ENCODE peak calls at places on chromosomes 2 and 18, in six cellular contexts. R is GM12878, J is ovary, Z is suprapubic skin, S is stomach, H is K562. U is an unnamed sample.
A peak's percentile ranks its signal among the peaks of the same experiment; 100 is the strongest.

GRCh38 chr2:161112885-161113284 is 47.3 kb upstream of the TANK start:
- DNase-seq in R (no peak), J (no peak), Z (no peak), S (no peak), H (no peak), U (no peak)

GRCh38 chr2:128449226-128450061 is 130.8 kb upstream of the HS6ST1 start:
- DNase-seq in R (no peak), J (no peak), Z (peak; percentile 50), S (peak; percentile 23), H (no peak), U (no peak)

GRCh38 chr2:29096969-29097368 is 18.2 kb upstream of the CLIP4 start:
- DNase-seq in R (no peak), J (no peak), Z (no peak), S (no peak), H (no peak), U (no peak)

GRCh38 chr2:1752751-1753150 is 8.4 kb upstream of the PXDN start:
- DNase-seq in R (no peak), J (peak; percentile 12), Z (no peak), S (peak; percentile 19), H (no peak), U (no peak)

GRCh38 chr2:6181525-6182270 is 489.5 kb downstream of the SOX11 start:
- DNase-seq in R (no peak), J (no peak), Z (no peak), S (no peak), H (no peak), U (no peak)

GRCh38 chr2:207516206-207516605 is 13.6 kb upstream of the CREB1 start:
- DNase-seq in R (no peak), J (no peak), Z (no peak), S (no peak), H (no peak), U (no peak)

GRCh38 chr18:9658111-9658641 is 43.8 kb upstream of the PPP4R1 start:
- DNase-seq in R (no peak), J (no peak), Z (no peak), S (no peak), H (no peak), U (no peak)

GRCh38 chr2:151111599-151112278 is 149.9 kb downstream of the RBM43 start:
- DNase-seq in R (no peak), J (no peak), Z (no peak), S (no peak), H (no peak), U (no peak)

GRCh38 chr2:218290316-218291261 is 1.7 kb downstream of the TMBIM1 start:
- DNase-seq in R (peak; percentile 80), J (no peak), Z (peak; percentile 62), S (no peak), H (no peak), U (peak; percentile 58)

GRCh38 chr18:6744816-6745455 is 15.4 kb downstream of the ARHGAP28 start:
- DNase-seq in R (no peak), J (no peak), Z (no peak), S (no peak), H (no peak), U (no peak)

GRCh38 chr2:226771067-226771466 is 28.6 kb downstream of the IRS1 start:
- DNase-seq in R (no peak), J (no peak), Z (no peak), S (no peak), H (no peak), U (no peak)

GRCh38 chr18:13223341-13224148 is 5.0 kb downstream of the LDLRAD4 start:
- DNase-seq in R (no peak), J (no peak), Z (no peak), S (peak; percentile 67), H (no peak), U (no peak)

GRCh38 chr18:13220326-13220991 is 1.9 kb downstream of the LDLRAD4 start:
- DNase-seq in R (no peak), J (no peak), Z (no peak), S (peak; percentile 45), H (no peak), U (no peak)

GRCh38 chr18:13221821-13222220 is 3.3 kb downstream of the LDLRAD4 start:
- DNase-seq in R (no peak), J (no peak), Z (no peak), S (no peak), H (no peak), U (no peak)

GRCh38 chr18:13225261-13225660 is 6.7 kb downstream of the LDLRAD4 start:
- DNase-seq in R (no peak), J (no peak), Z (no peak), S (no peak), H (no peak), U (no peak)

DNA sequence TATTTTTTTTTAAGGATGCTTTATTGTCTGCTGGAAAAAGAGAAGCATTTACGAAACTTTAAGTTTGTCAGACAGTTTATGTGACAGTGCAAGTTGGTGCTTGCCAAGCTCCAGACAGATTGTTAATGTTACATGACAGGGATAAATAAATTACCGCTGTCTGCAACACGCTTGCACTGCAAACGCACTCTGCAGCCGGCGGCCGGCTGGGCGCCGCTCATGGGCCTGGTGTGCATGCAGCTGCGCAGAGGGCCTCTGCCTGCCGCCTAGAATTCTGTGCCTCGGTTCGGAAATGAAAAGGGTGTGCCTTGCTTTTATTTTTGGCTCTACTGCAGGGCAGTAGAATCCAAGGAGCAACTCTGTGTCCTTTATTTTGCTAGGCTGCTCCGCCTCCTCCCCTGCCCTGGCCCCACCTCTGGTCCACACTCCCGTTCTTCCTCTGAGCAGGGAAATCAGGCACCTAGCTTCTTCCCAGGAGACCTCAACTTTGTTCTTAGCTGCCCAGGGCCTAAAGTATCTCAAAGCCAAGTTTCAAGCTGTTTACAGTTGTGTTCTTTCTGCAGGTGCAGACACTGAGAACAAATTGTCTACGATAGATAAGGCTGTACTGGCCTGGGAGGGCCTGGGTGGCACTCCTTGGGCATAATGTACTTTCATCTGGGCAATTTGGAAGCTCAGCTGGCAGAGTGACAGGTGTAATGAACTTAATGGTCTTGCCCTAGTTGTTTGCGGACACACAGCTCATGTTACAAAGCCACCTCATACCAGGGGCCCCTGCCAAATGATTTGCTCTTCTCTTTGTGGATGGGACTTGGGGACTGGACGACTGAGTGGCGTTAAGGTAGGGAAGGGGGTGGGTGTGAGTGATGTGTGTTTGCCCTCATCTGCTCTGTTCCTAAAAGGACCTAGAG is 4.1 kb downstream of the LDLRAD4 start:
- DNase-seq in R (no peak), J (no peak), Z (peak; percentile 75), S (peak; percentile 77), H (no peak), U (peak; percentile 93)
- TF ChIP-seq EP300 in R (no peak), J (no peak), Z (no peak), S (no peak), H (no peak), U (no peak)

GRCh38 chr2:63301481-63301880 is 250.9 kb downstream of the OTX1 start:
- DNase-seq in R (no peak), J (no peak), Z (no peak), S (no peak), H (no peak), U (no peak)
- H3K9me3 ChIP-seq in R (peaks cover 18% of the 10 kb centered on the region), J (peaks cover 21% of the 10 kb centered on the region), Z (peaks cover 26% of the 10 kb centered on the region), S (peaks cover 55% of the 10 kb centered on the region), H (no peaks in the 10 kb centered on the region), U (peaks cover 53% of the 10 kb centered on the region)

DNA sequence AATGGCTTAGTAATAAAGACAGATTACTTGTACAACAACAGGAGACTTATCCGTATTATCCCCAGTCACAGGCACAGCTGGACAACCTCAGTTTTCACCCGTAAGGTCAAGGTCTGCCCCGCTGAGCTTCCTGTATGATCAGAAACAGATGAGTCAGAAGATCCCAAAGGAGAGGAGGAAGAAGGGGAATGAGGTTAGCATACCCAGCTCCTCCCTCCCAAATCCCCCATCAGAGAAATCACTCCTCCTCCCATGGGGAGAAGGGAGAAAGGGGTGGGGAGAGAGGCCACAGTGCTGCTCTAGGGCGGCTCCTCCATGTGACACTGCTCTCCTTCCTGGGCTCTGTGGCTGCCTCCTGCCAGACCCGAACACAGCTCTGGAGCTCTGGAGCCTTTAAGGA is 53.8 kb upstream of the SPTBN1 start:
- DNase-seq in R (no peak), J (peak; percentile 84), Z (no peak), S (no peak), H (peak; percentile 9), U (no peak)
- H3K27ac ChIP-seq in R (no peak overlapping the region), J (peak overlapping the region; percentile 25), Z (peak overlapping the region; percentile 53), S (peak overlapping the region; percentile 45), H (no peak overlapping the region), U (peak overlapping the region; percentile 58)

DNA sequence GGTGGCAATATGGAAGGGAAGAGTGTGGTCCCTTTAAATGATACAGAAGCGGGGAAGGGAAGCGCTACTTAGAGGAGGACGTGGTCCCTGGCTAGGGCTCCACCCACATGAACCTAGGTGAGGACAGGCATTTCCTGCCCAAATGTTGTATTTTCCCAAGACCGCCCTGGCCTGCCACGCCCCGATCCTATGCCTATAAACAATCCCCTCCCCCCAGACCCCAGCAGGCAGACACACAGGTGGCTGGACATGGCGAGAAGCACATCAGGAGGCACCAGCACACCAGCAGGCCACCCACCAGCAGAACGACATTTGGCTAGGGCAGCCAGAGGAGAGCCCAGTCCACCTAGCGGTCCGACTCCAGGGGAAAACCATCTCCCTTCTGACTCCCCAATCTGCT is 47.2 kb downstream of the METTL8 start:
- DNase-seq in R (no peak), J (no peak), Z (no peak), S (no peak), H (no peak), U (no peak)
- TF ChIP-seq EP300 in R (no peak), J (no peak), Z (no peak), S (no peak), H (no peak), U (no peak)

GRCh38 chr2:120776649-120777048 is 41.0 kb downstream of the GLI2 start:
- DNase-seq in R (no peak), J (peak; percentile 23), Z (no peak), S (no peak), H (no peak), U (no peak)
- H3K9me3 ChIP-seq in R (no peaks in the 10 kb centered on the region), J (no peaks in the 10 kb centered on the region), Z (no peaks in the 10 kb centered on the region), S (no peaks in the 10 kb centered on the region), H (no peaks in the 10 kb centered on the region), U (no peaks in the 10 kb centered on the region)

DNA sequence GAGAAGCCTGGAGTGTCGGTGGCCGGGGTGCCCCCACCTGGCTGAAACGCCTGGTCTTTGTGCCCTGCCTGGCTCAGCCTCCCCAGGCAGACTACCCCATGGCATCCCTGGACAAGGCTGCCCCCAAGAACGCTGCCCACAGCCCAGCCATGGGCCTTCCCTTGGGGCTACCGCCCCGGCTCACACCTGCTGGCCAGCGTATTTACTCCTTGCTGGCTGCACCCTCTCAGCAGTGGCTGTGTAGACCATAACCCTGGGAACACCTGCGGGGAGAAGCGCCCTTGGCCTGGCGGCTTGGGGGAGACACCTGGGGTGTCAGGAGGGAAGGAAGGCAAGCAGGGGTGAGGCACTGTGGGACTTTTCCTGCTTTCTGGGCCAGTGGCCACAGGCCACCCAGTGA is 17.3 kb downstream of the CAPN10 start:
- DNase-seq in R (no peak), J (peak; percentile 30), Z (peak; percentile 50), S (no peak), H (no peak), U (no peak)
- H3K27ac ChIP-seq in R (no peak overlapping the region), J (no peak overlapping the region), Z (no peak overlapping the region), S (peak overlapping the region; percentile 83), H (no peak overlapping the region), U (no peak overlapping the region)

GRCh38 chr18:58784601-58785137 is 80.0 kb upstream of the ZNF532 start:
- DNase-seq in R (no peak), J (no peak), Z (no peak), S (no peak), H (no peak), U (no peak)
- TF ChIP-seq EP300 in R (no peak), J (no peak), Z (no peak), S (no peak), H (no peak), U (no peak)

GRCh38 chr2:215105607-215106354 is 32.6 kb downstream of the ABCA12 start:
- DNase-seq in R (no peak), J (no peak), Z (no peak), S (no peak), H (no peak), U (no peak)
- H3K9me3 ChIP-seq in R (no peaks in the 10 kb centered on the region), J (no peaks in the 10 kb centered on the region), Z (no peaks in the 10 kb centered on the region), S (no peaks in the 10 kb centered on the region), H (no peaks in the 10 kb centered on the region), U (no peaks in the 10 kb centered on the region)